ENCODE peak calls at places on chromosomes 5 and 9, in four cellular contexts. Y, V, A and I are unnamed samples.

GRCh38 chr5:122091942-122092600 is 14.0 kb upstream of the LOX start:
- DNase-seq in A (no peak), Y (no peak), V (peak; percentile 20), I (no peak)

GRCh38 chr5:152819891-152820290 is 414.8 kb upstream of the NMUR2 start:
- DNase-seq in A (no peak), V (no peak), Y (no peak), I (no peak)

GRCh38 chr5:1732238-1732880 is 67.3 kb downstream of the MRPL36 start:
- DNase-seq in A (no peak), Y (no peak), V (peak; percentile 13), I (no peak)

GRCh38 chr9:137919649-137920101 is 42.1 kb downstream of the CACNA1B start:
- DNase-seq in A (no peak), V (no peak), Y (no peak), I (no peak)

GRCh38 chr5:107919969-107920368 is 249.2 kb upstream of the EFNA5 start:
- DNase-seq in Y (no peak), V (no peak), A (no peak), I (no peak)

GRCh38 chr9:135566552-135566951 is 5.0 kb downstream of the PAEP start:
- DNase-seq in A (no peak), Y (no peak), V (no peak), I (no peak)

GRCh38 chr5:176355400-176356178 is 6.0 kb downstream of the KIAA1191 start:
- DNase-seq in A (no peak), V (no peak), Y (no peak), I (no peak)

GRCh38 chr9:75054373-75055001 is 26.4 kb upstream of the CARNMT1 start:
- DNase-seq in V (no peak), A (no peak), Y (peak; percentile 29), I (no peak)

GRCh38 chr9:95457769-95458168 is 59.0 kb downstream of the PTCH1 start:
- DNase-seq in Y (no peak), V (no peak), A (no peak), I (no peak)

GRCh38 chr9:112447283-112447761 is 39.3 kb upstream of the KIAA1958 start:
- DNase-seq in A (no peak), Y (no peak), V (no peak), I (no peak)

GRCh38 chr5:139577689-139578347 is 16.7 kb downstream of the UBE2D2 start:
- DNase-seq in A (no peak), V (no peak), Y (no peak), I (no peak)

GRCh38 chr5:74250304-74251102 is 390.0 kb downstream of the ENC1 start:
- DNase-seq in A (no peak), Y (no peak), V (no peak), I (no peak)

GRCh38 chr9:133119461-133120342 is 1.3 kb downstream of the RALGDS start:
- DNase-seq in Y (no peak), A (no peak), V (no peak), I (no peak)
- TF ChIP-seq POLR2A in Y (no peak), A (no peak), V (no peak), I (no peak)

DNA sequence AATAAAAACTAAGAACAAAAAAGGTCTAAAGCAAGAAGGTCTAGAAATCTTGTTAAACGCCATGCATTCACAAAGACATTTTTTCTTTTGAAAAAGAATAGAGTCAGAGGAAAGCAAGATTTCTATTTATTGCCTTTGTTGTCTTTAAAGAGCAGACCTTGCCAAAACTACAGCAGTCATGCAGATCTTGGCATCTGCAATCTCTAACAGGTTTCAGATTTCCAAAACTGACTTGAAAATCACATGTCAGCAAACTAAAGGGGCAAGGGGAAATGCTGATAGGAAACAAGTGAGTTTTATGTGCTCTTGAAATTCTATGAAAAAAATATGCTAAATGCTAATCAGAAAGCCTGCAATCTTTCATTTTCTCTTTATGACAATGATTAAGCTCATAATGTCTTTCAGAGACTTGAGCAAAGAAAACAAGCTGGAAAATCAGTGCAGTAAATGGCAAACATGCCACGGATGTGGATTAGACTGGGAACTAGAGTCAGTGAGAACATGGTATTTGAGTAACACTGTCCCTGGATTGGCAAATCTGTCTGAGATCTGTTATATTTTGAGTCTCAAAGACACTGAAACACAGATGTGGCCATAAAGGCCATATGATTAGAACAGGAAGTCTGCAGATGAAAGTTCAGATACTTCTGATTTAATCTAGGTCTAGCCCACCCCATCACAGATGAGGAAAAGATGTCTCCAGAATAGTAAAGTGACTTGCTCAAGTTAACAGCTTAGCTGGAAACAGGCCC is 361.4 kb upstream of the RPS23 start:
- DNase-seq in V (no peak), Y (no peak), A (no peak), I (no peak)
- TF ChIP-seq MAX in V (no peak), Y (no peak), A (no peak), I (no peak)

GRCh38 chr9:85547574-85547973 is 194.2 kb downstream of the AGTPBP1 start:
- DNase-seq in Y (no peak), A (no peak), V (no peak), I (no peak)
- TF ChIP-seq POLR2A in Y (no peak), A (no peak), V (no peak), I (no peak)

GRCh38 chr5:75450069-75450468 is 61.4 kb downstream of the CERT1 start:
- DNase-seq in V (no peak), Y (no peak), A (no peak), I (no peak)
- TF ChIP-seq MAX in V (no peak), Y (no peak), A (peak; percentile 19), I (no peak)

DNA sequence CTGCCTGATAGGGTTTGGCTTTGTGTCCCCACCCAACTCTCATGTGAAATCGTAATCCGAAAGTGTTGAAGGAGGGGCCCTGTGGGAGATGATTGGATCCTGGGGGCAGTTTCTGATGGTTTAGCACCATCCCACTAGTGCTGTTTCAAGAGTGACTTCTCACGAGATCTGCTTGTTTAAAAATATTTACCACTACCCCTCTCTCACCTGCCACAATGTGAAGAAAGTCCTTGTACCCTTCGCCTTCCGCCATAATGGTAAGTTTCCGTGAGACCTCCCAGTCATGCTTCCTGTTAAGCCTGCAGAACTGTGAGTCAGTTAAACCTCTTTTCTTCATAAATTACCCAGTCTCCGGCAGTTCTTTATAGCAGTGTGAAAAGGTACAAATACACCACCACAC is 2.7 kb upstream of the RFX3 start:
- DNase-seq in Y (no peak), V (no peak), A (no peak), I (peak; percentile 96)
- TF ChIP-seq POLR2A in Y (no peak), V (no peak), A (no peak), I (peak; percentile 52)

DNA sequence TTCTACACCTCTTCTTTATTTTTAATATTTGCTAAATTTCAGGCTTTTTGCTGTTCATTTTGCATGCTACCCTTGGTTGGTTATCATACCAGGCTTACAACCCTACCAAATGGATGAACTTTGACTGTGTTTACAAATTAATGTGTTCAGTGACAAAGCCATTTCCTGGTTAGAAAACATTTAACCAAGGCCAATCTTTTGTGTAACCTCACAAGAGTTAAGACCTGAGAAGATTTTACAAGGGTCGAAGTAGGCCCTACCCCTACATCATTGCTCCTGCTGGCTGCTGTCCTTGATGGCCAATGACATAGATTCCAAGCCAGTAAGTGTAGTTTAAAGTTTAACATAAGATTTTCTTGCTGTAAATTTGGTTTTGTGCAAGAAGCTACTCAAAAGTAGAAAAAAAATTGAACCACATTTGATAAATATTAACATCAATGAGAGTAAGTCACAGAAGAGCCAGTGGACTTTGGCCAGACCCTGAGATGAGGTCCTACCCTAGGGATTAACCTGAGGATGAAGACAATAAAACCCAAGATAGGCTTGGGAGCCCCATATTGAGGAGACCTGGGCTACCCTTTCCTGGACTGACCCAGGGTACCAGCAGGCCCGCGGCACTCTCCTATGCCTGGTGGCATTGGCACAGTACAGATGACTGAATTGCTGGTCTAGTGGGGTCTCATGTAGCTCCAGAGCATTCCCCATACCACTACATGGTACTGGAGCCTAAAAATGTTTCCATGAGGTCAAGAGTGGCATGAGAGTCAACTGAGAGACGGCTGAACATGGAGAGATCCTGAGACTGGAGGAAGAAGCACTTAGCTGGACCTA is 8.3 kb downstream of the C1QTNF3 start:
- DNase-seq in V (no peak), A (no peak), Y (peak; percentile 53), I (no peak)
- TF ChIP-seq MAX in V (no peak), A (no peak), Y (peak; percentile 20), I (no peak)

DNA sequence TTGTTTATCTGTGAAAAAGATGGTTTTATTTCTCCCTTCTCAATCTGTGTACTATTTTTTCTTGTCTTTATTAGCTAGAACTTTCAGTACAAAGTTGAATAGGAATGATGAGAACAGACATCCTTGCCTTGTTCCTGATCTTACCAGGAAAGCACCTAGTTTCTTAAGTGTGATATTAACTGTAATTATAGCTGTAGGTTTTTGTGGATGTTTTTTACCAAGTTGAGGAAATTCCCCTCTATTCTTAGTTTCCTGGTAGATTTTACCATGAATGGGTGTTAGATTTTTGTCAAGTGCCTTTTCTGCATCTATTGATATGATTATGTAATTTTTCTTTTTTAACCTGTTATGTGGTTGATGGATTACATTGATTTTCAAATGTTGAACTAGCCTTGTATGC is 68.7 kb downstream of the KCNN2 start:
- DNase-seq in V (no peak), Y (no peak), A (no peak), I (no peak)
- TF ChIP-seq POLR2A in V (no peak), Y (no peak), A (no peak), I (no peak)

GRCh38 chr9:87371801-87372374 is 125.8 kb upstream of the DAPK1 start:
- DNase-seq in A (no peak), V (no peak), Y (no peak), I (no peak)
- TF ChIP-seq MAX in A (no peak), V (no peak), Y (no peak), I (no peak)

DNA sequence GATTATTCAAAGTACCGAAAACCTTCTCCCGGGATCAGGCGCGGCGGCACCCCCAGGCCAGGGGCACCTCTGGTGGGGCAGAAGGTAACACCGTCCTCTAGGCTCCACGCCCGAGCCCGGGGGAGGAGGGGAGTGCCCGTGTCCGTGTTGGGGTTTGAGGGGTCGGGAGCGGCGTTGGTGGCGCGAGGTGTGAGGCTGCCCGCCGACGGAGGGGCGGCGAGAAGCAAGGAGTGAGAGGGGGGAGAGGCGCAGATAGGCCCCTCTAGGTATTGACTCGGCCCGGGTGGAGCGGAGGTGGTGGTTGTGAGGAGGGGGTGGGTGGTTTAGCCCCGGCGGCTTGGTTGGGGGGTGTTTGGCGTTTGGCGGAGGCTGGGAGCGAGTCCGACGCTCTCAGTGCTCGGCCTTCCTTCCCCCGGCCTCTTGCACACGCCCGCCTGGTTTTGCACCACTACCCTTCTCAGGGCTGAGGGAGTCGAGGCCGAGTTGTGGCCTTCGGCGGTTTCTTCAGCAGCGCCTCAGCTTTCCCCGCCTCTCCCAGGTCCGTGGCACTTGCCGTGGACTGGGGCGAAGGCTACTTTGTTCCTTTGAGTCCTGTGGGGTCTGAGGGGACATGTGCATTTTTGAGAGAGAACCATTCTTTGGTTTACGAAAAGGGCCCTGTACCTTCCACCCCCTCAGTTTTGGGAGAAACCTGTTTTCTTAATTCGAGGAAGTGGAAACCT is 430 bp downstream of the GPBP1 start:
- DNase-seq in V (peak; percentile 36), A (no peak), Y (no peak), I (peak; percentile 70)
- TF ChIP-seq POLR2A in V (peak; percentile 36), A (no peak), Y (no peak), I (no peak)